ENCODE peak calls at places on chromosomes 5 and 9, in nine cellular contexts. D is GM20000; M is lower lobe of right lung; O is islet precursor cell; U is GM03348; Q is activated naive CD4-positive, alpha-beta T cell treated with anti-CD3 and anti-CD28 coated beads, Interleukin-2, amount 50 U/mL, for 16 hours; R is T-helper 9 cell; S is activated CD8-positive, alpha-beta memory T cell treated with anti-CD3 and anti-CD28 coated beads for 48 hours; J is NCI-H2171. X is an unnamed sample.
A peak's percentile ranks its signal among the peaks of the same experiment; 100 is the strongest.

GRCh38 chr5:167857321-167857720 is 434.1 kb upstream of the WWC1 start:
- DNase-seq in U (no peak), M (no peak), O (no peak), R (no peak), S (no peak), D (no peak), J (no peak), Q (no peak), X (no peak)

GRCh38 chr5:17218353-17219005 is 1.0 kb downstream of the BASP1 start:
- DNase-seq in U (peak; percentile 70), J (peak; percentile 33), O (peak; percentile 60), R (no peak), M (peak; percentile 54), D (peak; percentile 46), Q (no peak), S (no peak), X (peak; percentile 71)

GRCh38 chr5:94969174-94969573 is 315.7 kb downstream of the MCTP1 start:
- DNase-seq in J (no peak), M (no peak), U (no peak), Q (no peak), R (no peak), S (no peak), D (peak; percentile 13), O (no peak), X (no peak)

GRCh38 chr9:137229903-137230719 is 590 bp upstream of the SLC34A3 start:
- DNase-seq in R (no peak), S (no peak), O (no peak), J (no peak), U (no peak), Q (no peak), D (no peak), M (no peak), X (no peak)

GRCh38 chr9:129630967-129631672 is 5.2 kb downstream of the NTMT1 start:
- DNase-seq in M (no peak), U (no peak), J (no peak), Q (no peak), S (no peak), R (no peak), D (no peak), O (no peak), X (no peak)

GRCh38 chr5:43627028-43627427 is 24.0 kb downstream of the NNT start:
- DNase-seq in M (no peak), S (no peak), Q (no peak), J (peak; percentile 3), R (no peak), O (peak; percentile 88), U (peak; percentile 54), D (no peak), X (no peak)

GRCh38 chr9:105742088-105742487 is 47.7 kb downstream of the TMEM38B start:
- DNase-seq in J (no peak), R (no peak), O (no peak), Q (no peak), D (no peak), U (no peak), S (no peak), M (no peak), X (no peak)

GRCh38 chr5:133801955-133802751 is 166.3 kb downstream of the C5orf15 start:
- DNase-seq in M (no peak), S (no peak), Q (no peak), O (no peak), J (no peak), D (no peak), R (no peak), U (peak; percentile 20), X (no peak)

GRCh38 chr5:107869459-107870115 is 198.8 kb upstream of the EFNA5 start:
- DNase-seq in D (no peak), J (no peak), R (no peak), S (no peak), M (no peak), Q (no peak), O (no peak), U (peak; percentile 77), X (no peak)

GRCh38 chr5:673837-674629 is 19.1 kb downstream of the TPPP start:
- DNase-seq in R (peak; percentile 4), O (no peak), J (no peak), M (peak; percentile 51), D (no peak), U (no peak), Q (peak; percentile 12), S (no peak), X (no peak)

GRCh38 chr9:74846771-74847170 is 41.0 kb downstream of the TRPM6 start:
- DNase-seq in O (no peak), D (no peak), S (no peak), Q (no peak), M (no peak), R (no peak), U (no peak), J (no peak), X (no peak)

GRCh38 chr9:121744002-121744686 is 92.7 kb downstream of the DAB2IP start:
- DNase-seq in D (peak; percentile 75), S (no peak), M (no peak), J (no peak), R (no peak), O (peak; percentile 86), U (peak; percentile 73), Q (no peak), X (peak; percentile 90)